ENCODE peak calls at places on chromosome 18, in four cellular contexts. M is effector memory CD4-positive, alpha-beta T cell; P is ovary; D is tibial nerve. L is an unnamed sample.

GRCh38 chr18:32277492-32277988 is 87.7 kb downstream of the MEP1B start:
- DNase-seq in M (no peak), P (no peak), D (no peak), L (no peak)

GRCh38 chr18:78407456-78407823 is 572.2 kb upstream of the SALL3 start:
- DNase-seq in M (no peak), P (no peak), D (no peak), L (no peak)

GRCh38 chr18:35024965-35025364 is 16.2 kb upstream of the MAPRE2 start:
- DNase-seq in M (no peak), P (peak; percentile 86), D (peak; percentile 55), L (peak; percentile 86)

GRCh38 chr18:657311-657997 is at the start of gene TYMS:
- DNase-seq in M (no peak), P (peak; percentile 35), D (no peak), L (peak; percentile 51)

GRCh38 chr18:74412106-74412880 is 44.8 kb downstream of the DIPK1C start:
- DNase-seq in M (no peak), P (no peak), D (no peak), L (no peak)

GRCh38 chr18:45745817-45746461 is 22.0 kb downstream of the SLC14A1 start:
- DNase-seq in M (no peak), P (no peak), D (no peak), L (no peak)

GRCh38 chr18:6434987-6435709 is 20.4 kb upstream of the L3MBTL4 start:
- DNase-seq in M (no peak), P (no peak), D (no peak), L (no peak)

GRCh38 chr18:7576685-7577084 is 9.6 kb downstream of the PTPRM start:
- DNase-seq in M (no peak), P (no peak), D (no peak), L (no peak)

GRCh38 chr18:23528580-23529472 is 25.5 kb downstream of the RMC1 start:
- DNase-seq in M (no peak), P (no peak), D (peak; percentile 20), L (peak; percentile 76)

GRCh38 chr18:13003466-13003896 is 12.3 kb downstream of the CEP192 start:
- DNase-seq in M (no peak), P (peak; percentile 26), D (no peak), L (no peak)

GRCh38 chr18:45557779-45558178 is 57.5 kb upstream of the SLC14A2 start:
- DNase-seq in M (no peak), P (no peak), D (no peak), L (no peak)

GRCh38 chr18:75809392-75809791 is 381.9 kb upstream of the SMIM21 start:
- DNase-seq in M (no peak), P (no peak), D (no peak), L (no peak)

DNA sequence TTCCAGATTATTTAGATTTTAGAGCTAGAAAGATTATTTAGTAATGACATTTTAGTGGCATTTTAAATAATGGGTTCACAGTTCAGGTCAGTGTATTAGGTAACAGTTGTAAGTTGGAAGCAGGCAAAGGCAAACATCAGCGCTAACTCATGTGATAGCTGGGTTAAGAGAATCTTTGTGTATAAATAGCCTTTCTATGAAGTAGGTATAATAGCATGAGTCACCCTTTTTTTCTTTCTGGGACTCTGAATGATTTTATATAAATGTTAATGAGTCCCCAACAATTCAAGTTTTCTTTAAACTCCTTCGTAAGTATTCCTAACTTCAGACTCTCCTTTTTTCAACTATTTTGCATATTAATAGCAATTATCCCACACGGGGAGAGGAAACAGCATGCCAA is 384.3 kb downstream of the PIK3C3 start:
- DNase-seq in M (no peak), P (no peak), D (no peak), L (no peak)
- H3K27ac ChIP-seq in M (no peak overlapping the region), P (no peak overlapping the region), D (no peak overlapping the region), L (no peak overlapping the region)

GRCh38 chr18:47749195-47749973 is 181.1 kb downstream of the SMAD2 start:
- DNase-seq in M (peak; percentile 59), P (peak; percentile 79), D (peak; percentile 69), L (peak; percentile 79)
- H3K4me3 ChIP-seq in M (no peak overlapping the region), P (peak overlapping the region; percentile 39), D (peak overlapping the region; percentile 48), L (peak overlapping the region; percentile 22)

DNA sequence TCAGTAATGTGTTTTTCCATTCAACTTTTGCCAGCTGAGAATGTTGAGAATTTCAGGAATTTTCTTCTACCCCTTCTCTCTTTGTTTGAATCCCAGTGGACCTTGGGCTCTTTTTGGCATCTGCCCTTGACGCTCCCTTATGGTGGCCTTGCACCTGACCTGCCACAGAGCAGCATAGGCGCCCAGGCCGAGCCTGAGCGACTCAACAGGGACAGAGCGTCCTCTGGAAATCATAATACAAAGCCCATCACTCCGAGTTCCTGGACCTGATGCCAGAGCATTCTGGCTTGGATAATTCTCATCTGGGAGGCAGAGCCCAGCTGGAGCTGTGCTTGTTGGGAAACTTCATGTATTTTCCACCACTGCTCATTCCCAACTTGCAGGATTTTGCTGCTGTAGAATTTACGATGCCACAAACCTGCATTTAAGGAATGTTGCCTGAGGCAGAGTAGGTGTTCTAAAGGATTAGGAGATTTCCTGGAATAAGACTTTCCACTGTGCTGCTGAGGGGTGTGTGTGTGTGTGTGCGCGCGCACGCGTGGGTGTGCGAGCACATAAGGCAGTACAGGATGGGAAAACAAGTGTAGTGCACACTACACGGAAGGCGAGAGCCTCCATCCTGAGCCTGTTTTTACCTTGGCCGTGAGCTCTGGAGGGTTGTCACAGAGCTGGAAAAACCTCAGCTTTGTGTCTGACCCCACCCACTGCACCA is 77.1 kb upstream of the TXNDC2 start:
- DNase-seq in M (no peak), P (no peak), D (no peak), L (no peak)
- H3K27ac ChIP-seq in M (no peak overlapping the region), P (no peak overlapping the region), D (peak overlapping the region; percentile 84), L (peak overlapping the region; percentile 9)

GRCh38 chr18:77250501-77250925 is 865 bp downstream of the GALR1 start:
- DNase-seq in M (no peak), P (no peak), D (no peak), L (no peak)

GRCh38 chr18:77251730-77252050 is 2.0 kb downstream of the GALR1 start:
- DNase-seq in M (no peak), P (no peak), D (no peak), L (no peak)

GRCh38 chr18:77249583-77250500 is at the start of gene GALR1:
- DNase-seq in M (no peak), P (no peak), D (no peak), L (no peak)

GRCh38 chr18:77248873-77249582 is 620 bp upstream of the GALR1 start:
- DNase-seq in M (no peak), P (no peak), D (no peak), L (no peak)

GRCh38 chr18:77250926-77251729 is 1.5 kb downstream of the GALR1 start:
- DNase-seq in M (no peak), P (no peak), D (no peak), L (no peak)
- H3K4me3 ChIP-seq in M (no peak overlapping the region), P (no peak overlapping the region), D (peak overlapping the region; percentile 40), L (no peak overlapping the region)

GRCh38 chr18:50839996-50840395 is 20.2 kb upstream of the MRO start:
- DNase-seq in M (no peak), P (no peak), D (no peak), L (no peak)

GRCh38 chr18:50830544-50830943 is 10.7 kb upstream of the MRO start:
- DNase-seq in M (no peak), P (no peak), D (no peak), L (no peak)

GRCh38 chr18:50839341-50839740 is 19.5 kb upstream of the MRO start:
- DNase-seq in M (no peak), P (no peak), D (no peak), L (no peak)

GRCh38 chr18:50832754-50833153 is 12.9 kb upstream of the MRO start:
- DNase-seq in M (no peak), P (no peak), D (no peak), L (no peak)

DNA sequence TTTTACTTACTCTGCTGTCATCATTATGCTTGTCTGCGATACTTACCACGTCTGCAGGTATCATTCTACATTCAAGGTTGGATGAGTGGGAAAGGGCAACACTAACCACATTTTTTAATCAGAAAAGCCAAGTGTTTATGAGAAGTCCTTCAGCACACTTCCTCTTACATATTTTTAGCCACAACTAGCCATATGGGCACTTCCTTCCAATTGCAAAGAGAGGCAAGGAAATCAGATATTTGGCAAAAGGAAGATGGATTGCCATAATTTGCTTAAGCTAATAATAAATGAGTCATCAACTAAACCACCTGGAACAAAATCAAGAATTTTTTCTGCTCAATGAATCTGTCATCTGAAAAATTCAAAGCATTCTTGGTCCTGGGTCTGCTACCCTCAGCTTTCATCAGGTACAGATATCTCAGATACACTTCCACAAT is 16.7 kb upstream of the MRO start:
- DNase-seq in M (no peak), P (no peak), D (no peak), L (no peak)
- H3K27ac ChIP-seq in M (no peak overlapping the region), P (no peak overlapping the region), D (no peak overlapping the region), L (no peak overlapping the region)

DNA sequence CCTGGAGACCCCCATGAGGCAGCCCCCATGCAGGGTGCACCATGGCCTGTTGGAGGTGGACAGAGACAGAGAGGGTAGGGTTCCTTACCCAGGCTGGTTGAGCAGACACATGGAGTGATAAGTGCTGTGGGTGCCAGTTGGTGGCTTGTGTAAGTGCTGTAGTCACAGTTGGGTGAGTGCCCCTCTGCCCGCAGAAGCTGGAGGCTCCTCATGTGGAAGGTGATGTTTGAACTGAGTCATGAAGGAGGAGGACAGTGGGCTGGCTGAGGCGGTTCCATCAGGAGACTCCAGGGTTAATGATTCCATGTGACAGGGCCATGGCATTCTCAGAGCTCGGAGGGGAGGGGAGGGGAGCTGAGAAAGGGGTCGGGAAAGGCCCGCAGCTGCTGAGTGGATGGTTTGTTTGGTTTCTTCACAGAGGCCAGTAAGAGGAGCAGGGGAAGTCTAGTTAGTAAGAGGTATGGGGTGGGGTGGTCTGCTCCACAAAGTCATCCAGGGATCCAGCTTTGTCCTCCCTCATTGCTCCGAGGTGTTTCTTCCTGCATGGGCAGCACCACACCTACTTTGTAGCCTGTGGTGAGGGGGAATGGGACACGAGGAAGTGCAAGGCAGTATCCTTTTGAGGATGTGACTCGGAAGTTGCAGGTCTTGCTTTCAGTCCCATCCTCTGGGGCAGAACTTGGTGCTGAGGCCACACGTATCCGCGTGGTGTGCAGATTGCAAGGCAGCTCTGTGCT is 13.6 kb downstream of the IMPA2 start:
- DNase-seq in M (no peak), P (no peak), D (no peak), L (peak; percentile 39)
- H3K4me3 ChIP-seq in M (no peak overlapping the region), P (no peak overlapping the region), D (no peak overlapping the region), L (no peak overlapping the region)

GRCh38 chr18:27223570-27224340 is 38.6 kb upstream of the CHST9 start:
- DNase-seq in M (no peak), P (no peak), D (no peak), L (no peak)
- H3K27ac ChIP-seq in M (no peak overlapping the region), P (no peak overlapping the region), D (no peak overlapping the region), L (no peak overlapping the region)

GRCh38 chr18:57436193-57436964 is 1.2 kb downstream of the ONECUT2 start:
- DNase-seq in M (no peak), P (no peak), D (no peak), L (no peak)
- H3K4me3 ChIP-seq in M (no peak overlapping the region), P (no peak overlapping the region), D (peak overlapping the region; percentile 54), L (no peak overlapping the region)

GRCh38 chr18:56283346-56283745 is 355.0 kb downstream of the TXNL1 start:
- DNase-seq in M (no peak), P (no peak), D (no peak), L (no peak)
- H3K27ac ChIP-seq in M (no peak overlapping the region), P (no peak overlapping the region), D (no peak overlapping the region), L (no peak overlapping the region)

L was measured in aorta.